ENCODE peak calls at places on chromosomes 12 and 14, in five cellular contexts. R is stimulated activated effector memory CD8-positive, alpha-beta T cell treated with anti-CD3 and anti-CD28 coated beads, Interleukin-12 subunit alpha, Interleukin-12 subunit beta, amount 100 ng/mL, for 72 hours; X is cerebellar cortex; A is anterior cingulate cortex; D is GM13977. V is an unnamed sample.

GRCh38 chr14:100438678-100439592 is 115.8 kb downstream of the SLC25A47 start:
- DNase-seq in R (peak), X (peak), A (peak), D (no peak), V (peak)

GRCh38 chr14:31194095-31194494 is 13.5 kb downstream of the HECTD1 start:
- DNase-seq in R (no peak), X (no peak), A (no peak), D (no peak), V (no peak)

GRCh38 chr12:93318720-93319522 is 58.8 kb upstream of the NUDT4 start:
- DNase-seq in R (no peak), X (no peak), A (no peak), D (no peak), V (no peak)

GRCh38 chr14:102610968-102611811 is 18.7 kb downstream of the RCOR1 start:
- DNase-seq in R (no peak), X (no peak), A (no peak), D (no peak), V (no peak)

GRCh38 chr12:124556896-124557501 is 10.4 kb downstream of the NCOR2 start:
- DNase-seq in R (no peak), X (no peak), A (peak), D (no peak), V (peak)

GRCh38 chr14:91996951-91997371 is 42.9 kb downstream of the TRIP11 start:
- DNase-seq in R (no peak), X (peak), A (peak), D (peak), V (peak)

GRCh38 chr14:104705340-104706047 is 16.1 kb downstream of the INF2 start:
- DNase-seq in R (no peak), X (no peak), A (no peak), D (no peak), V (no peak)

GRCh38 chr14:100865682-100866591 is 37.6 kb downstream of the RTL1 start:
- DNase-seq in R (no peak), X (no peak), A (no peak), D (no peak), V (no peak)

GRCh38 chr12:94305293-94305957 is 154.2 kb downstream of the CEP83 start:
- DNase-seq in R (peak), X (no peak), A (no peak), D (no peak), V (no peak)

GRCh38 chr14:28609228-28609828 is 157.3 kb upstream of the FOXG1 start:
- DNase-seq in R (no peak), X (peak), A (peak), D (peak), V (peak)

GRCh38 chr12:49868952-49869815 is 26.3 kb upstream of the BCDIN3D start:
- DNase-seq in R (no peak), X (peak), A (peak), D (no peak), V (peak)

GRCh38 chr14:52348796-52349195 is 34.7 kb downstream of the PTGER2 start:
- DNase-seq in R (no peak), X (no peak), A (no peak), D (no peak), V (no peak)

GRCh38 chr12:44589697-44590096 is 286.4 kb downstream of the NELL2 start:
- DNase-seq in R (no peak), X (no peak), A (no peak), D (no peak), V (no peak)

GRCh38 chr14:100761481-100761880 is 34.8 kb downstream of the DLK1 start:
- DNase-seq in R (no peak), X (no peak), A (no peak), D (no peak), V (no peak)

GRCh38 chr14:92688434-92689375 is 59.7 kb downstream of the LGMN start:
- DNase-seq in R (no peak), X (no peak), A (no peak), D (no peak), V (no peak)

GRCh38 chr12:55721601-55722213 is 1.5 kb downstream of the RDH5 start:
- DNase-seq in R (no peak), X (no peak), A (peak), D (no peak), V (no peak)

V was measured in G401.